ENCODE peak calls at places on chromosomes 16 and 17, in six cellular contexts. One of them, this sample, is unnamed.

GRCh38 chr16:8963010-8963824 is 489 bp downstream of the USP7 start:
- DNase-seq in K562: peak
- DNase-seq in HepG2: no peak
- DNase-seq in GM12891: no peak
- DNase-seq in GM12878: no peak
- DNase-seq in H1: peak
- DNase-seq in this sample: no peak

GRCh38 chr17:66964930-66965800 is 658 bp downstream of the CACNG4 start:
- DNase-seq in GM12891: peak
- DNase-seq in HepG2: no peak
- DNase-seq in K562: peak
- DNase-seq in H1: peak
- DNase-seq in GM12878: no peak
- DNase-seq in this sample: no peak

GRCh38 chr16:81752876-81753227 is 26.2 kb upstream of the PLCG2 start:
- DNase-seq in K562: no peak
- DNase-seq in GM12891: no peak
- DNase-seq in H1: no peak
- DNase-seq in HepG2: no peak
- DNase-seq in GM12878: no peak
- DNase-seq in this sample: no peak

GRCh38 chr16:27429330-27429871 is 27.4 kb downstream of the IL21R start:
- DNase-seq in H1: peak
- DNase-seq in K562: no peak
- DNase-seq in HepG2: no peak
- DNase-seq in GM12878: no peak
- DNase-seq in GM12891: no peak
- DNase-seq in this sample: no peak

GRCh38 chr17:59331929-59332889 is 754 bp downstream of the YPEL2 start:
- DNase-seq in HepG2: no peak
- DNase-seq in GM12891: no peak
- DNase-seq in K562: peak
- DNase-seq in H1: peak
- DNase-seq in GM12878: no peak
- DNase-seq in this sample: peak

GRCh38 chr16:65069090-65069489 is 52.8 kb downstream of the CDH11 start:
- DNase-seq in HepG2: no peak
- DNase-seq in K562: no peak
- DNase-seq in H1: no peak
- DNase-seq in GM12878: no peak
- DNase-seq in GM12891: no peak
- DNase-seq in this sample: no peak

GRCh38 chr17:32546031-32546444 is 59.2 kb downstream of the CDK5R1 start:
- DNase-seq in H1: peak
- DNase-seq in K562: no peak
- DNase-seq in HepG2: no peak
- DNase-seq in GM12878: no peak
- DNase-seq in GM12891: no peak
- DNase-seq in this sample: no peak

GRCh38 chr17:59107306-59107670 is 608 bp upstream of the TRIM37 start:
- DNase-seq in HepG2: no peak
- DNase-seq in K562: no peak
- DNase-seq in GM12878: no peak
- DNase-seq in H1: no peak
- DNase-seq in GM12891: no peak
- DNase-seq in this sample: no peak

GRCh38 chr16:71421911-71422310 is 19.9 kb downstream of the TLE7 start:
- DNase-seq in H1: peak
- DNase-seq in GM12891: no peak
- DNase-seq in K562: peak
- DNase-seq in GM12878: no peak
- DNase-seq in HepG2: peak
- DNase-seq in this sample: no peak

GRCh38 chr17:68352041-68352440 is 60.7 kb downstream of the ARSG start:
- DNase-seq in GM12891: no peak
- DNase-seq in H1: no peak
- DNase-seq in K562: no peak
- DNase-seq in GM12878: no peak
- DNase-seq in HepG2: no peak
- DNase-seq in this sample: no peak

GRCh38 chr16:11258553-11259287 is 2.7 kb upstream of the SOCS1 start:
- DNase-seq in H1: no peak
- DNase-seq in K562: no peak
- DNase-seq in GM12878: peak
- DNase-seq in GM12891: peak
- DNase-seq in HepG2: peak
- DNase-seq in this sample: peak

GRCh38 chr17:21177854-21178600 is 35.9 kb downstream of the TMEM11 start:
- DNase-seq in GM12891: no peak
- DNase-seq in K562: no peak
- DNase-seq in GM12878: no peak
- DNase-seq in H1: no peak
- DNase-seq in HepG2: no peak
- DNase-seq in this sample: no peak

GRCh38 chr17:39676198-39676819 is 8.1 kb downstream of the PNMT start:
- DNase-seq in H1: no peak
- DNase-seq in GM12891: peak
- DNase-seq in K562: peak
- DNase-seq in HepG2: no peak
- DNase-seq in GM12878: peak
- DNase-seq in this sample: no peak

GRCh38 chr17:17836818-17837379 is at the start of gene SREBF1:
- DNase-seq in H1: peak
- DNase-seq in GM12878: no peak
- DNase-seq in HepG2: peak
- DNase-seq in K562: peak
- DNase-seq in GM12891: peak
- DNase-seq in this sample: peak

GRCh38 chr16:88533945-88534641 is 36.1 kb upstream of the ZC3H18 start:
- DNase-seq in GM12878: no peak
- DNase-seq in K562: no peak
- DNase-seq in H1: peak
- DNase-seq in HepG2: no peak
- DNase-seq in GM12891: peak
- DNase-seq in this sample: peak

GRCh38 chr16:2826591-2827480 is 3.3 kb upstream of the ZG16B start:
- DNase-seq in GM12878: no peak
- DNase-seq in GM12891: no peak
- DNase-seq in HepG2: no peak
- DNase-seq in H1: no peak
- DNase-seq in K562: no peak
- DNase-seq in this sample: no peak

GRCh38 chr17:3571043-3571900 is 13.7 kb upstream of the TRPV3 start:
- DNase-seq in GM12878: no peak
- DNase-seq in K562: no peak
- DNase-seq in GM12891: no peak
- DNase-seq in H1: no peak
- DNase-seq in HepG2: no peak
- DNase-seq in this sample: no peak

GRCh38 chr16:52366997-52367396 is 179.9 kb downstream of the TOX3 start:
- DNase-seq in H1: no peak
- DNase-seq in GM12891: no peak
- DNase-seq in GM12878: no peak
- DNase-seq in HepG2: no peak
- DNase-seq in K562: no peak
- DNase-seq in this sample: no peak

GRCh38 chr17:35244345-35245195 is 1.7 kb downstream of the SLFN5 start:
- DNase-seq in GM12878: no peak
- DNase-seq in K562: peak
- DNase-seq in H1: peak
- DNase-seq in GM12891: peak
- DNase-seq in HepG2: peak
- DNase-seq in this sample: peak
- TF ChIP-seq POLR2AphosphoS5 in GM12878: no peak
- TF ChIP-seq POLR2AphosphoS5 in K562: no peak
- TF ChIP-seq POLR2AphosphoS5 in H1: no peak
- TF ChIP-seq POLR2AphosphoS5 in GM12891: no peak
- TF ChIP-seq POLR2AphosphoS5 in HepG2: no peak
- TF ChIP-seq POLR2AphosphoS5 in this sample: peak

GRCh38 chr17:992933-993332 is 4.0 kb upstream of the TIMM22 start:
- DNase-seq in GM12891: no peak
- DNase-seq in H1: no peak
- DNase-seq in GM12878: no peak
- DNase-seq in K562: no peak
- DNase-seq in HepG2: no peak
- DNase-seq in this sample: no peak

GRCh38 chr17:1000597-1001490 is 3.9 kb downstream of the TIMM22 start:
- DNase-seq in K562: no peak
- DNase-seq in GM12891: no peak
- DNase-seq in GM12878: no peak
- DNase-seq in HepG2: peak
- DNase-seq in H1: no peak
- DNase-seq in this sample: no peak

GRCh38 chr17:1001640-1002411 is 4.9 kb downstream of the TIMM22 start:
- DNase-seq in K562: peak
- DNase-seq in H1: no peak
- DNase-seq in HepG2: no peak
- DNase-seq in GM12878: no peak
- DNase-seq in GM12891: no peak
- DNase-seq in this sample: no peak

GRCh38 chr17:998111-998510 is 1.2 kb downstream of the TIMM22 start:
- DNase-seq in HepG2: no peak
- DNase-seq in GM12891: no peak
- DNase-seq in K562: no peak
- DNase-seq in GM12878: no peak
- DNase-seq in H1: no peak
- DNase-seq in this sample: no peak

DNA sequence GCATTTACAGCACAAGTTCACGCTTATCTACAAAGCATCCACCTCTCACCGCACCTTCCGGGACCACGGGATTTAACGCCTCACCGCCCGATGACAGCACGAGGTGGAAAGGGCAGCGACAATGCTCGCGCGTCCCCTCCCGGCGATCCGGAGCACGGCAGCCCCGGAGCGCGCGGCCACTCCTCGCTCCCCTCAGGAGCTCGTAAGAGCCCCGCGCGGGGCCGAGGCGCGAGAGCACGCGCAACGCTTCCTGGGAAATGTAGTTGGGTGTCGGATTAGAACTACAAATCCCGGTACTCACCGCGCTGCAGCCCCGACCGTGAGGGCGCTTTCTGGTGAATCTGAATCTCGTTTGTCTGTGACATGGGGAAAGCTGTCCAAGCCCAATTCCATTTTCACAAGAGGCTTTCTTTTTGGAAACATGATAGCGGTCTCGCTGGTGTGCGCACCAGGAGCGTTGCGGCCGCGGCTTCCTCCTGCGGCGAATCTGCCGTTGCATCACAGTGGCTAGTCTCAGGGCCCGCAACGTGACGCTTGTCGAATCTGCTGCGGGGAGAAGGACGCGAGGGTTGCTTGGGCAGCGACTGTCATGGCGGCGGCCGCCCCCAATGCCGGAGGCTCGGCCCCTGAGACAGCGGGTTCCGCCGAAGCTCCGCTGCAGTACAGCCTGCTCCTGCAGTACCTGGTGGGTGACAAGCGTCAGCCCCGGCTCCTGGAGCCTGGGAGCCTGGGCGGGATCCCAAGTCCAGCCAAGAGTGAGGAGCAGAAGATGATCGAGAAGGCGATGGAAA is at the start of gene TIMM22:
- DNase-seq in K562: peak
- DNase-seq in GM12878: peak
- DNase-seq in GM12891: peak
- DNase-seq in H1: peak
- DNase-seq in HepG2: peak
- DNase-seq in this sample: peak
- TF ChIP-seq POLR2A in K562: peak
- TF ChIP-seq POLR2A in GM12878: peak
- TF ChIP-seq POLR2A in GM12891: peak
- TF ChIP-seq POLR2A in H1: peak
- TF ChIP-seq POLR2A in HepG2: peak
- TF ChIP-seq POLR2A in this sample: peak

GRCh38 chr17:78748048-78748729 is 33.9 kb downstream of the CYTH1 start:
- DNase-seq in HepG2: peak
- DNase-seq in GM12878: no peak
- DNase-seq in H1: no peak
- DNase-seq in GM12891: no peak
- DNase-seq in K562: no peak
- DNase-seq in this sample: no peak

GRCh38 chr17:78746263-78746948 is 35.7 kb downstream of the CYTH1 start:
- DNase-seq in HepG2: peak
- DNase-seq in GM12878: no peak
- DNase-seq in GM12891: no peak
- DNase-seq in K562: no peak
- DNase-seq in H1: no peak
- DNase-seq in this sample: no peak

GRCh38 chr17:78746949-78747269 is 35.2 kb downstream of the CYTH1 start:
- DNase-seq in GM12878: no peak
- DNase-seq in H1: no peak
- DNase-seq in K562: no peak
- DNase-seq in GM12891: no peak
- DNase-seq in HepG2: no peak
- DNase-seq in this sample: no peak

GRCh38 chr17:78747479-78747878 is 34.6 kb downstream of the CYTH1 start:
- DNase-seq in HepG2: no peak
- DNase-seq in GM12878: no peak
- DNase-seq in K562: no peak
- DNase-seq in GM12891: no peak
- DNase-seq in H1: no peak
- DNase-seq in this sample: no peak

DNA sequence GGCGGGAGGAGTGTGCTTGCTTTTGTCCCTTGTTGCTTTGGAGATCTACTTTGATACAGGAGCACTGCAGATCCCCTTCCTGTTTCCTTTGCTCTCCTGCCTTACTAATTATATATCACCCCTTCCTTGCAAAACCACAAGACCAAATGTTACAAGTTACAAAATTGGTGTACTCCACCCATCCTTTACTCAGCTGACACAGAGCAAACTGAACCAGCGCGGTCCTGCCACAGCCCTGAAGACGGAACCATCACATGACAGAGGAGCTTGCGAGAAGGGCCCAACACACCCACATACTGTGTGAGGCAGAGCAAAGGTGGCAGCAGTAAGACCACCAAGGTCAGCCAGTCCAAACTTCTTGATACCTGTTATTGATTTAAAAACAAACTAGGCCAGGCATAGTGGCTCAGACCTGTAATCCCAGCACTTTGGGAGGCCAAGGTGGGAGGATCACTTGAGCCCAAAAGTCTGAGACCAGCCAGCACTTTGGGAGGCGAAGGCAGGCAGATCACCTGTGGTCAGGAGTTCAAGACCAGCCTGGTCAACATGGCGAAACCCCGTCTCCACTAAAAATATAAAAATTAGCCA is 33.2 kb downstream of the CYTH1 start:
- DNase-seq in HepG2: peak
- DNase-seq in H1: no peak
- DNase-seq in GM12878: peak
- DNase-seq in GM12891: no peak
- DNase-seq in K562: no peak
- DNase-seq in this sample: no peak
- TF ChIP-seq TAF1 in HepG2: no peak
- TF ChIP-seq TAF1 in H1: no peak
- TF ChIP-seq TAF1 in GM12878: no peak
- TF ChIP-seq TAF1 in GM12891: no peak
- TF ChIP-seq TAF1 in K562: no peak
- TF ChIP-seq TAF1 in this sample: peak

DNA sequence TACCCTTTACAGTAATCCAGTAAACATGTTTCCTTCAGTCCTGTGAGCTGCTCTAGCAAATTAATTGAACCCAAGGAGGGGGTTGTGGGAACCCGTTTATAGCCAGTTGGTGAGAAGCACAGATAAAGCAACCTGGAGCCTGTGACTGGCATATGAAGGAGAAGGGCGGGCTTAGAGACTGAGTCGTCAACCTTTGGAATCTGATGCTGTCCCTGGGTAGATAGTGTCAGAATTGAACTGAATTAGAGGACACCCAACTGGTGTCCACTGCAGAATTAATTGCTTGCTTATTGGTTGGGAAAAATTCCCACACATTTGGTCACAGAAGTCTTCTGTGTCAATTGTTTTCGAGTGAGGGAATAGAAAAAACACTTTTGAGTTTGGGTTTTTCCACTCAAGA is 12.8 kb upstream of the RSKR start:
- DNase-seq in GM12891: no peak
- DNase-seq in HepG2: no peak
- DNase-seq in GM12878: no peak
- DNase-seq in K562: no peak
- DNase-seq in H1: no peak
- DNase-seq in this sample: no peak
- TF ChIP-seq POLR2AphosphoS5 in GM12891: no peak
- TF ChIP-seq POLR2AphosphoS5 in HepG2: no peak
- TF ChIP-seq POLR2AphosphoS5 in GM12878: no peak
- TF ChIP-seq POLR2AphosphoS5 in K562: no peak
- TF ChIP-seq POLR2AphosphoS5 in H1: no peak
- TF ChIP-seq POLR2AphosphoS5 in this sample: no peak